ENCODE peak calls at places on chromosomes 5 and 9, in eight cellular contexts. One of them, this sample, is unnamed. For H3K4me1 and H3K9me3, the result is how much of the 10 kb centered on the place peaks cover.

GRCh38 chr5:91183743-91184142 is 199.4 kb downstream of the ARRDC3 start:
- DNase-seq in effector memory CD4-positive, alpha-beta T cell: no peak
- DNase-seq in A549: no peak
- DNase-seq in testis: no peak
- DNase-seq in uterus: no peak
- DNase-seq in right atrium auricular region: no peak
- DNase-seq in aorta: no peak
- DNase-seq in lower lobe of right lung: peak
- DNase-seq in this sample: no peak

GRCh38 chr9:114216081-114216480 is 60.7 kb downstream of the COL27A1 start:
- DNase-seq in effector memory CD4-positive, alpha-beta T cell: no peak
- DNase-seq in A549: no peak
- DNase-seq in testis: peak
- DNase-seq in uterus: peak
- DNase-seq in right atrium auricular region: no peak
- DNase-seq in aorta: peak
- DNase-seq in lower lobe of right lung: no peak
- DNase-seq in this sample: no peak

GRCh38 chr9:36141288-36141687 is 4.8 kb downstream of the GLIPR2 start:
- DNase-seq in effector memory CD4-positive, alpha-beta T cell: no peak
- DNase-seq in A549: no peak
- DNase-seq in testis: peak
- DNase-seq in uterus: peak
- DNase-seq in right atrium auricular region: no peak
- DNase-seq in aorta: no peak
- DNase-seq in lower lobe of right lung: no peak
- DNase-seq in this sample: no peak

GRCh38 chr9:125143377-125144090 is at the start of gene SCAI:
- DNase-seq in effector memory CD4-positive, alpha-beta T cell: peak
- DNase-seq in A549: peak
- DNase-seq in testis: peak
- DNase-seq in uterus: peak
- DNase-seq in right atrium auricular region: peak
- DNase-seq in aorta: peak
- DNase-seq in lower lobe of right lung: peak
- DNase-seq in this sample: peak

GRCh38 chr5:135832263-135832555 is 2.3 kb upstream of the SLC25A48 start:
- DNase-seq in effector memory CD4-positive, alpha-beta T cell: no peak
- DNase-seq in A549: no peak
- DNase-seq in testis: no peak
- DNase-seq in uterus: no peak
- DNase-seq in right atrium auricular region: no peak
- DNase-seq in aorta: no peak
- DNase-seq in lower lobe of right lung: no peak
- DNase-seq in this sample: no peak

GRCh38 chr9:14221558-14221957 is 92.4 kb downstream of the NFIB start:
- DNase-seq in effector memory CD4-positive, alpha-beta T cell: no peak
- DNase-seq in A549: peak
- DNase-seq in testis: no peak
- DNase-seq in uterus: no peak
- DNase-seq in right atrium auricular region: no peak
- DNase-seq in aorta: no peak
- DNase-seq in lower lobe of right lung: no peak
- DNase-seq in this sample: no peak

GRCh38 chr9:14320272-14321245 is 6.6 kb upstream of the NFIB start:
- DNase-seq in effector memory CD4-positive, alpha-beta T cell: no peak
- DNase-seq in A549: peak
- DNase-seq in testis: no peak
- DNase-seq in uterus: peak
- DNase-seq in right atrium auricular region: no peak
- DNase-seq in aorta: no peak
- DNase-seq in lower lobe of right lung: no peak
- DNase-seq in this sample: no peak

GRCh38 chr5:36870399-36871040 is 6.0 kb upstream of the NIPBL start:
- DNase-seq in effector memory CD4-positive, alpha-beta T cell: no peak
- DNase-seq in A549: peak
- DNase-seq in testis: no peak
- DNase-seq in uterus: no peak
- DNase-seq in right atrium auricular region: no peak
- DNase-seq in aorta: no peak
- DNase-seq in lower lobe of right lung: no peak
- DNase-seq in this sample: peak

GRCh38 chr9:130847306-130848217 is 12.5 kb downstream of the ABL1 start:
- DNase-seq in effector memory CD4-positive, alpha-beta T cell: no peak
- DNase-seq in A549: peak
- DNase-seq in testis: peak
- DNase-seq in uterus: peak
- DNase-seq in right atrium auricular region: peak
- DNase-seq in aorta: peak
- DNase-seq in lower lobe of right lung: no peak
- DNase-seq in this sample: no peak

GRCh38 chr9:13524245-13524644 is 244.8 kb upstream of the MPDZ start:
- DNase-seq in effector memory CD4-positive, alpha-beta T cell: no peak
- DNase-seq in A549: no peak
- DNase-seq in testis: no peak
- DNase-seq in uterus: no peak
- DNase-seq in right atrium auricular region: no peak
- DNase-seq in aorta: no peak
- DNase-seq in lower lobe of right lung: no peak
- DNase-seq in this sample: no peak

GRCh38 chr9:15086096-15087030 is 176.1 kb upstream of the FREM1 start:
- DNase-seq in effector memory CD4-positive, alpha-beta T cell: no peak
- DNase-seq in A549: no peak
- DNase-seq in testis: no peak
- DNase-seq in uterus: no peak
- DNase-seq in right atrium auricular region: no peak
- DNase-seq in aorta: no peak
- DNase-seq in lower lobe of right lung: no peak
- DNase-seq in this sample: no peak

GRCh38 chr9:70340572-70340971 is 73.9 kb downstream of the KLF9 start:
- DNase-seq in effector memory CD4-positive, alpha-beta T cell: no peak
- DNase-seq in A549: peak
- DNase-seq in testis: no peak
- DNase-seq in uterus: no peak
- DNase-seq in right atrium auricular region: no peak
- DNase-seq in aorta: no peak
- DNase-seq in lower lobe of right lung: no peak
- DNase-seq in this sample: no peak

GRCh38 chr5:93349613-93350012 is 231.4 kb downstream of the NR2F1-AS1 start:
- DNase-seq in effector memory CD4-positive, alpha-beta T cell: no peak
- DNase-seq in A549: no peak
- DNase-seq in testis: no peak
- DNase-seq in uterus: no peak
- DNase-seq in right atrium auricular region: no peak
- DNase-seq in aorta: no peak
- DNase-seq in lower lobe of right lung: no peak
- DNase-seq in this sample: no peak

GRCh38 chr9:117325110-117325788 is 89.6 kb downstream of the ASTN2 start:
- DNase-seq in effector memory CD4-positive, alpha-beta T cell: no peak
- DNase-seq in A549: no peak
- DNase-seq in testis: no peak
- DNase-seq in uterus: no peak
- DNase-seq in right atrium auricular region: no peak
- DNase-seq in aorta: no peak
- DNase-seq in lower lobe of right lung: no peak
- DNase-seq in this sample: no peak

GRCh38 chr5:116377276-116378006 is 197.2 kb downstream of the SEMA6A start:
- DNase-seq in effector memory CD4-positive, alpha-beta T cell: no peak
- DNase-seq in A549: no peak
- DNase-seq in testis: no peak
- DNase-seq in uterus: no peak
- DNase-seq in right atrium auricular region: no peak
- DNase-seq in aorta: no peak
- DNase-seq in lower lobe of right lung: no peak
- DNase-seq in this sample: no peak

GRCh38 chr5:116375926-116376325 is 198.7 kb downstream of the SEMA6A start:
- DNase-seq in effector memory CD4-positive, alpha-beta T cell: no peak
- DNase-seq in A549: no peak
- DNase-seq in testis: no peak
- DNase-seq in uterus: no peak
- DNase-seq in right atrium auricular region: no peak
- DNase-seq in aorta: no peak
- DNase-seq in lower lobe of right lung: no peak
- DNase-seq in this sample: no peak

GRCh38 chr5:116380615-116381014 is 194.0 kb downstream of the SEMA6A start:
- DNase-seq in effector memory CD4-positive, alpha-beta T cell: no peak
- DNase-seq in A549: no peak
- DNase-seq in testis: no peak
- DNase-seq in uterus: no peak
- DNase-seq in right atrium auricular region: no peak
- DNase-seq in aorta: no peak
- DNase-seq in lower lobe of right lung: no peak
- DNase-seq in this sample: no peak

GRCh38 chr5:116379306-116379705 is 195.3 kb downstream of the SEMA6A start:
- DNase-seq in effector memory CD4-positive, alpha-beta T cell: no peak
- DNase-seq in A549: no peak
- DNase-seq in testis: no peak
- DNase-seq in uterus: no peak
- DNase-seq in right atrium auricular region: no peak
- DNase-seq in aorta: no peak
- DNase-seq in lower lobe of right lung: no peak
- DNase-seq in this sample: no peak

DNA sequence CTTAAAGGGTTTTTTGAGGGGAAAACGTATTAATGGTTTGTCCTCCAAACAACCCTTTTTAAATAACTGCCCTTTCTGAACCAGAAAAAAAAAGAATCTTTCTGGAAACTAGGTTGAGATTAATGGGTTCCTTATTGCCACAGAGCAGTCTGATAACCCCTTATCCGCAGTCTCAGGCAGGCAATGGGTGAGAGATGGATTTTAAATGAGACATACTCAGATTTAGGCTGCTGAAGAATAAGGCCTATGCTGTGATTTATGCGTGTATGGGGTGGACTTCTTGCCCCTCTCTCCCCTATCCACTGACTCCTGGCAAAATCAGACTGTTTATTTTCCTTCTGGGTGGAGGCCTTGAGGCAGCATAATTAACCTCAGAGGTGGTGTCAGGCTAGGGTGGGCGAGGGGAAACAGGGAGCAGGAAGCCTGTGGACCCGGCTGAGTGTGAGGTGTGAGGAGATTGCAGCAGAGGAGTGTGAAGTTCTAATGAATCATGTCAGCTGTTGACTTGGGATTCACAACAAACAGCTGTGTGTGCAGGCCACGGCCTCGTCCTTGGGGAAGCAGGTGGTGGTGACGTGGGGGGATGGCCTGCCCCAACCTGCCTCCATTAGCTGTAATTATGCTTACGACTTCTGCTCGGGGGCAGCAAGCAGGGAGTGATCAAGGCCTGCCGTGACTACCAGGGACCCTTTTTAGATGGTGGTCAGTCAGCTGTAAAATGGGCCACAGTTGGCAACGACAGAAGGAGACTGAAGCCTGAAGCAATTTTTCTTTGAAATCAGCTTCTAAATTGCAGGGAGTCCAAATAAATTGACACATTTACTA is 196.4 kb downstream of the SEMA6A start:
- DNase-seq in effector memory CD4-positive, alpha-beta T cell: no peak
- DNase-seq in A549: no peak
- DNase-seq in testis: no peak
- DNase-seq in uterus: no peak
- DNase-seq in right atrium auricular region: no peak
- DNase-seq in aorta: no peak
- DNase-seq in lower lobe of right lung: no peak
- DNase-seq in this sample: no peak
- H3K4me1 ChIP-seq in effector memory CD4-positive, alpha-beta T cell: under half
- H3K4me1 ChIP-seq in A549: under half
- H3K4me1 ChIP-seq in testis: under half
- H3K4me1 ChIP-seq in uterus: under half
- H3K4me1 ChIP-seq in right atrium auricular region: under half
- H3K4me1 ChIP-seq in aorta: under half
- H3K4me1 ChIP-seq in lower lobe of right lung: under half
- H3K4me1 ChIP-seq in this sample: under half

DNA sequence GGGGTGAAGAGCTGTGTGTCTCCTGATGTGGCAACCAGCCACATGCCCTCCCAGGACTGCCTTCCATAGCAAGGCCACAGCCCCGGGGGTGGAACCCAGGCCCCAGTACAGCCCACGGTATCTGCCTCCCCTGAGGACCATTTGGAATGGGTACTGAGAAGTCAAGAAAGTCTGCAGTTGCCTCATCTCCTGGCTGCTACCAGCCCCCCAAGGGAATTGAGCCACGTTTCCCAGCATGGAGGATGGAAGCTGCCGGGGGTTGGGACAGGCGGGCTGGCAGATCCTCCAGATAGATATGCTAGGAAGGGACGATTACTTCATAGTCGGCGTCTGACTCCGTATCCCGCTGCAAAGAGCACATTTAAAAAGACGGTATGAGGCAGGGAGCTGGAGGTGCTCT is 5.5 kb upstream of the DMRT2 start:
- DNase-seq in effector memory CD4-positive, alpha-beta T cell: no peak
- DNase-seq in A549: no peak
- DNase-seq in testis: no peak
- DNase-seq in uterus: no peak
- DNase-seq in right atrium auricular region: no peak
- DNase-seq in aorta: no peak
- DNase-seq in lower lobe of right lung: no peak
- DNase-seq in this sample: no peak
- H3K9me3 ChIP-seq in effector memory CD4-positive, alpha-beta T cell: under half
- H3K9me3 ChIP-seq in A549: under half
- H3K9me3 ChIP-seq in testis: under half
- H3K9me3 ChIP-seq in uterus: under half
- H3K9me3 ChIP-seq in right atrium auricular region: under half
- H3K9me3 ChIP-seq in aorta: under half
- H3K9me3 ChIP-seq in lower lobe of right lung: under half
- H3K9me3 ChIP-seq in this sample: under half

DNA sequence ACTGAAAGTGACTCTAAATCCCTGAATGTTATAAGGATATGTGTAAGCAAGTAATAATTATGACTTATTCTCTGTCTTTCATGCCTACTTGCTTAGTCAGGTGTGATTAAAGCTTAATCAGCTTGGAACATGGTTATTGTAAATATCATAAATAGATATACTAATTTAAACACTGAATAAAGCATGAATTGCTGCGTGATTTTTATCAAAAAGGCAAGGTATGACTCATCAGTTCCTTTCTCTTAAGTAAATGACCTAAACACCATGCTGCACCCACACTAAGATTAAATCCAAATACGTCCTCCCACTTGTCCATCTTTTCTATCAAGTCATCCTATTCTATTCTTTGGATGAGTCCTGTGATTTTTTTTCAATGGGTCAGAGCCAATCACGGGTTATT is 124.6 kb upstream of the MTAP start:
- DNase-seq in effector memory CD4-positive, alpha-beta T cell: no peak
- DNase-seq in A549: peak
- DNase-seq in testis: no peak
- DNase-seq in uterus: no peak
- DNase-seq in right atrium auricular region: no peak
- DNase-seq in aorta: no peak
- DNase-seq in lower lobe of right lung: no peak
- DNase-seq in this sample: no peak
- H3K4me1 ChIP-seq in effector memory CD4-positive, alpha-beta T cell: under half
- H3K4me1 ChIP-seq in A549: half or more
- H3K4me1 ChIP-seq in testis: under half
- H3K4me1 ChIP-seq in uterus: under half
- H3K4me1 ChIP-seq in right atrium auricular region: under half
- H3K4me1 ChIP-seq in aorta: under half
- H3K4me1 ChIP-seq in lower lobe of right lung: under half
- H3K4me1 ChIP-seq in this sample: under half

DNA sequence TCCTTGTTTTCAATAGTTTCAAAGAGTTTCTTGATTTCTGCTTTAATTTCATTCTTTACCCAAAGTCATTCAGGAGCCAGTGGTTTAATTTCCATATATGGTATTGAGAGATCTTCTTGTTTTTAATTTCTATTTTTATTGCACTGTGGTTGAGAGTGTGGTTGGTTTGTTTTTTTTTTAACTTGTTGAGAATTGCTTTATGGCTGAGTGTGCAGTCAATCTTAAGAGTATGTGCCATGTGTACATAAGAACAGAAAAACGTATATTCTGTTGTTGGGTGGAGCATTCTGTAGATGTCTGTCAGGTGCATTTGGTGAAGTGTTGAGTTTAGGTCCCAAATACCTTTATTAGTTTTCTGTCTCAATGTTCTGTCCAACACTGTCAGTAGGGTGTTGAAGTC is 26.7 kb upstream of the IPPK start:
- DNase-seq in effector memory CD4-positive, alpha-beta T cell: no peak
- DNase-seq in A549: no peak
- DNase-seq in testis: no peak
- DNase-seq in uterus: no peak
- DNase-seq in right atrium auricular region: no peak
- DNase-seq in aorta: no peak
- DNase-seq in lower lobe of right lung: no peak
- DNase-seq in this sample: no peak
- H3K9me3 ChIP-seq in effector memory CD4-positive, alpha-beta T cell: under half
- H3K9me3 ChIP-seq in A549: under half
- H3K9me3 ChIP-seq in testis: under half
- H3K9me3 ChIP-seq in uterus: under half
- H3K9me3 ChIP-seq in right atrium auricular region: under half
- H3K9me3 ChIP-seq in aorta: under half
- H3K9me3 ChIP-seq in lower lobe of right lung: under half
- H3K9me3 ChIP-seq in this sample: under half

This sample was measured in Caco-2.